ENCODE peak calls at places on chromosome 1, in eight cellular contexts. E is ELR, L is NCI-H2107, H is fibroblast of lung, D is AG10803, C is EL, Z is NCI-H1092, K is glutamatergic neuron. Y is an unnamed sample.

GRCh38 chr1:227796359-227796915 is 19.0 kb upstream of the PRSS38 start:
- DNase-seq in D (no peak), L (no peak), K (no peak), H (no peak), Z (no peak), C (no peak), E (no peak), Y (no peak)

GRCh38 chr1:15245593-15246325 is 1.3 kb upstream of the FHAD1 start:
- DNase-seq in K (no peak), C (peak), E (peak), D (peak), H (peak), Z (no peak), L (no peak), Y (no peak)

GRCh38 chr1:109516872-109517271 is 7.3 kb upstream of the AMIGO1 start:
- DNase-seq in D (peak), Z (no peak), E (peak), C (peak), H (no peak), L (no peak), K (no peak), Y (no peak)

GRCh38 chr1:167171286-167171929 is 49.3 kb upstream of the POU2F1 start:
- DNase-seq in E (peak), L (no peak), C (peak), Z (no peak), K (no peak), D (peak), H (no peak), Y (no peak)

GRCh38 chr1:108961752-108962486 is 1.4 kb downstream of the CLCC1 start:
- DNase-seq in C (no peak), D (no peak), H (no peak), E (no peak), L (no peak), Z (no peak), K (no peak), Y (no peak)

GRCh38 chr1:52503706-52504105 is 49.2 kb downstream of the TUT4 start:
- DNase-seq in L (no peak), E (peak), Z (no peak), D (no peak), K (no peak), H (no peak), C (no peak), Y (no peak)

GRCh38 chr1:222600274-222600673 is 10.5 kb upstream of the TAF1A start:
- DNase-seq in L (no peak), E (no peak), C (no peak), Z (no peak), K (no peak), D (no peak), H (no peak), Y (no peak)

GRCh38 chr1:228459091-228459993 is 27.8 kb upstream of the RNF187 start:
- DNase-seq in H (peak), K (peak), D (peak), C (peak), L (peak), Z (peak), E (peak), Y (no peak)

GRCh38 chr1:228007054-228007800 is 429 bp downstream of the WNT3A start:
- DNase-seq in C (no peak), D (no peak), E (no peak), H (no peak), L (no peak), K (no peak), Z (no peak), Y (no peak)

GRCh38 chr1:51443555-51443954 is 75.5 kb downstream of the EPS15 start:
- DNase-seq in L (no peak), Z (no peak), K (no peak), D (no peak), E (no peak), H (no peak), C (no peak), Y (no peak)

GRCh38 chr1:206569548-206569947 is 42.7 kb downstream of the EIF2D start:
- DNase-seq in L (no peak), E (no peak), K (no peak), Z (no peak), C (no peak), D (no peak), H (no peak), Y (no peak)

GRCh38 chr1:240619901-240620621 is 8.1 kb upstream of the GREM2 start:
- DNase-seq in H (no peak), E (no peak), C (no peak), D (no peak), L (no peak), K (peak), Z (no peak), Y (no peak)

GRCh38 chr1:59188413-59189213 is 108.3 kb upstream of the FGGY start:
- DNase-seq in K (no peak), E (no peak), H (no peak), D (peak), L (no peak), Z (no peak), C (no peak), Y (no peak)

GRCh38 chr1:107659961-107660360 is 305.0 kb downstream of the VAV3 start:
- DNase-seq in C (no peak), Z (no peak), L (no peak), E (no peak), K (no peak), H (no peak), D (no peak), Y (no peak)

GRCh38 chr1:6581561-6582305 is 1.9 kb downstream of the ZBTB48 start:
- DNase-seq in H (no peak), C (no peak), E (peak), Z (no peak), K (no peak), D (no peak), L (no peak), Y (no peak)

GRCh38 chr1:147579532-147580199 is 38.4 kb downstream of the BCL9 start:
- DNase-seq in L (no peak), K (no peak), C (peak), H (peak), Z (no peak), E (peak), D (peak), Y (peak)

GRCh38 chr1:179709841-179710329 is 33.2 kb upstream of the FAM163A start:
- DNase-seq in E (peak), C (peak), L (no peak), D (peak), Z (peak), H (peak), K (no peak), Y (no peak)

GRCh38 chr1:28122183-28122582 is 33.8 kb upstream of the EYA3 start:
- DNase-seq in H (no peak), Z (no peak), C (peak), D (peak), E (peak), L (no peak), K (no peak), Y (no peak)

GRCh38 chr1:31082385-31082784 is 16.9 kb upstream of the PUM1 start:
- DNase-seq in Z (no peak), K (no peak), D (no peak), H (no peak), L (no peak), E (no peak), C (no peak), Y (no peak)

GRCh38 chr1:94648225-94649007 is 106.9 kb upstream of the F3 start:
- DNase-seq in L (no peak), K (no peak), D (peak), H (peak), C (peak), E (peak), Z (no peak), Y (no peak)

GRCh38 chr1:201172999-201173610 is 17.5 kb upstream of the IGFN1 start:
- DNase-seq in L (no peak), Z (no peak), D (peak), H (peak), E (peak), K (no peak), C (peak), Y (no peak)

GRCh38 chr1:232943679-232944252 is 6.6 kb upstream of the NTPCR start:
- DNase-seq in D (no peak), K (no peak), Z (no peak), H (peak), E (no peak), L (no peak), C (no peak), Y (no peak)

GRCh38 chr1:153506831-153507413 is 28.9 kb downstream of the S100A6 start:
- DNase-seq in Z (no peak), D (peak), L (no peak), E (peak), H (peak), K (no peak), C (peak), Y (no peak)

GRCh38 chr1:185280589-185280988 is 36.5 kb downstream of the IVNS1ABP start:
- DNase-seq in Z (no peak), D (no peak), E (no peak), C (no peak), K (no peak), H (no peak), L (no peak), Y (no peak)

GRCh38 chr1:58886611-58887010 is 102.8 kb upstream of the JUN start:
- DNase-seq in Z (no peak), D (peak), E (no peak), H (peak), L (no peak), K (no peak), C (peak), Y (no peak)

GRCh38 chr1:77202746-77203145 is 16.5 kb downstream of the PIGK start:
- DNase-seq in D (peak), K (no peak), C (no peak), Z (no peak), L (no peak), E (no peak), H (no peak), Y (no peak)

GRCh38 chr1:109802136-109802900 is 38.6 kb upstream of the EPS8L3 start:
- DNase-seq in D (no peak), C (no peak), K (no peak), E (no peak), H (no peak), Z (no peak), L (no peak), Y (no peak)

GRCh38 chr1:209790286-209791193 is 6.2 kb upstream of the C1orf74 start:
- DNase-seq in L (no peak), D (peak), C (peak), K (no peak), H (no peak), Z (no peak), E (peak), Y (no peak)

GRCh38 chr1:221841291-221841982 is 99.5 kb upstream of the DUSP10 start:
- DNase-seq in H (no peak), D (peak), K (no peak), C (peak), E (peak), L (no peak), Z (no peak), Y (no peak)

GRCh38 chr1:178682429-178682828 is 42.6 kb upstream of the RALGPS2 start:
- DNase-seq in H (no peak), C (no peak), D (no peak), E (peak), K (no peak), L (no peak), Z (no peak), Y (no peak)

GRCh38 chr1:1000357-1001056 is 610 bp upstream of the HES4 start:
- DNase-seq in Z (no peak), H (peak), E (peak), C (peak), D (peak), L (no peak), K (peak), Y (no peak)

GRCh38 chr1:11708554-11709350 is 17.2 kb downstream of the DRAXIN start:
- DNase-seq in K (no peak), E (no peak), D (no peak), H (no peak), L (no peak), Z (no peak), C (no peak), Y (no peak)

GRCh38 chr1:15352122-15352957 is 57.3 kb upstream of the EFHD2 start:
- DNase-seq in L (peak), E (peak), C (peak), H (peak), K (no peak), D (peak), Z (no peak), Y (no peak)

GRCh38 chr1:71031426-71031825 is 16.2 kb downstream of the PTGER3 start:
- DNase-seq in K (no peak), E (no peak), H (no peak), L (no peak), D (peak), C (peak), Z (no peak), Y (no peak)

GRCh38 chr1:160007577-160008200 is 24.1 kb downstream of the PIGM start:
- DNase-seq in E (peak), Z (peak), L (no peak), D (no peak), H (peak), K (no peak), C (peak), Y (no peak)

GRCh38 chr1:112445591-112445990 is 49.6 kb downstream of the CTTNBP2NL start:
- DNase-seq in H (no peak), D (no peak), C (no peak), L (no peak), K (no peak), Z (no peak), E (peak), Y (no peak)

GRCh38 chr1:227855687-227856086 is 40.2 kb downstream of the PRSS38 start:
- DNase-seq in Z (no peak), L (no peak), D (no peak), H (no peak), C (no peak), K (no peak), E (no peak), Y (no peak)

GRCh38 chr1:116393015-116393414 is 20.0 kb downstream of the ATP1A1 start:
- DNase-seq in K (no peak), C (no peak), E (no peak), Z (no peak), L (no peak), H (no peak), D (peak), Y (no peak)

Y was measured in NCI-H187 treated with DMSO at 0.1 percent for 48 hours.